ENCODE peak calls at places on chromosomes 7 and 10, in nine cellular contexts. Z is colonic mucosa, L is mammary epithelial cell, X is neural progenitor cell, F is SK-N-SH, G is H9, V is HCT116, B is IMR-90, M is fibroblast of lung. A is an unnamed sample.

GRCh38 chr10:85319826-85320225 is 991.4 kb downstream of the CCSER2 start:
- DNase-seq in L (no peak), X (no peak), Z (no peak), M (no peak), B (no peak), G (no peak), V (no peak), F (peak; percentile 4), A (no peak)

GRCh38 chr10:1241322-1241890 is 185.2 kb downstream of the WDR37 start:
- DNase-seq in X (no peak), G (no peak), L (no peak), M (no peak), B (no peak), Z (no peak), V (no peak), F (no peak), A (no peak)

GRCh38 chr7:46282155-46282554 is 361.1 kb upstream of the IGFBP3 start:
- DNase-seq in L (peak; percentile 50), X (peak; percentile 85), G (no peak), V (no peak), M (no peak), B (no peak), F (no peak), Z (no peak), A (no peak)

GRCh38 chr10:114404171-114405010 is at the start of gene AFAP1L2:
- DNase-seq in V (no peak), Z (peak; percentile 71), F (peak; percentile 84), B (no peak), L (peak; percentile 78), X (peak; percentile 63), G (peak; percentile 58), M (peak; percentile 32), A (no peak)

GRCh38 chr10:123042708-123043408 is 34.1 kb downstream of the ACADSB start:
- DNase-seq in L (no peak), Z (no peak), B (no peak), G (no peak), V (no peak), F (no peak), X (no peak), M (no peak), A (no peak)

GRCh38 chr10:127888526-127889312 is 4.0 kb downstream of the CLRN3 start:
- DNase-seq in B (no peak), G (no peak), M (no peak), X (no peak), F (no peak), V (no peak), Z (peak; percentile 81), L (no peak), A (no peak)

GRCh38 chr10:80372675-80373074 is 16.1 kb downstream of the DYDC2 start:
- DNase-seq in Z (no peak), F (no peak), G (no peak), L (no peak), B (no peak), M (no peak), X (no peak), V (no peak), A (no peak)

GRCh38 chr10:130721971-130722370 is 585.8 kb downstream of the GLRX3 start:
- DNase-seq in M (no peak), B (no peak), L (no peak), F (no peak), Z (no peak), V (no peak), X (peak; percentile 26), G (no peak), A (no peak)

GRCh38 chr7:128699196-128699712 is 27.2 kb downstream of the GARIN1A start:
- DNase-seq in G (no peak), X (no peak), V (no peak), B (no peak), Z (no peak), L (no peak), M (no peak), F (no peak), A (no peak)

GRCh38 chr10:37975407-37975991 is 948 bp downstream of the ZNF25 start:
- DNase-seq in G (no peak), V (no peak), F (peak; percentile 14), Z (no peak), L (peak; percentile 6), X (no peak), M (peak; percentile 11), B (peak; percentile 38), A (no peak)

GRCh38 chr10:104300736-104301292 is 31.8 kb downstream of the GSTO2 start:
- DNase-seq in V (no peak), F (peak; percentile 83), M (peak; percentile 99), B (peak; percentile 99), G (no peak), L (peak; percentile 95), Z (no peak), X (no peak), A (peak; percentile 99)

GRCh38 chr7:126041472-126041871 is 1111.8 kb upstream of the POT1 start:
- DNase-seq in M (no peak), F (no peak), L (no peak), B (no peak), Z (no peak), X (no peak), V (no peak), G (peak; percentile 47), A (no peak)

GRCh38 chr7:75756340-75757297 is 15.4 kb downstream of the CCL26 start:
- DNase-seq in V (peak; percentile 22), X (peak; percentile 31), B (peak; percentile 53), Z (no peak), L (no peak), F (peak; percentile 48), G (no peak), M (peak; percentile 24), A (no peak)

GRCh38 chr7:44981035-44981706 is 2.4 kb upstream of the MYO1G start:
- DNase-seq in X (no peak), F (peak; percentile 24), L (no peak), M (no peak), G (no peak), B (no peak), Z (no peak), V (no peak), A (no peak)

GRCh38 chr7:98230746-98231471 is 19.7 kb downstream of the BHLHA15 start:
- DNase-seq in G (no peak), B (no peak), F (peak; percentile 40), L (no peak), Z (no peak), M (no peak), V (no peak), X (no peak), A (no peak)

GRCh38 chr10:131700506-131700905 is 200.3 kb upstream of the PPP2R2D start:
- DNase-seq in Z (no peak), M (no peak), F (no peak), B (no peak), X (no peak), V (no peak), L (no peak), G (no peak), A (no peak)

GRCh38 chr10:110335314-110336064 is 30.8 kb upstream of the SMNDC1 start:
- DNase-seq in X (no peak), L (no peak), G (no peak), Z (no peak), B (no peak), F (no peak), M (no peak), V (no peak), A (no peak)

GRCh38 chr7:8211725-8212096 is 50.3 kb downstream of the ICA1 start:
- DNase-seq in V (no peak), M (no peak), G (no peak), B (no peak), Z (no peak), X (no peak), L (no peak), F (no peak), A (no peak)

DNA sequence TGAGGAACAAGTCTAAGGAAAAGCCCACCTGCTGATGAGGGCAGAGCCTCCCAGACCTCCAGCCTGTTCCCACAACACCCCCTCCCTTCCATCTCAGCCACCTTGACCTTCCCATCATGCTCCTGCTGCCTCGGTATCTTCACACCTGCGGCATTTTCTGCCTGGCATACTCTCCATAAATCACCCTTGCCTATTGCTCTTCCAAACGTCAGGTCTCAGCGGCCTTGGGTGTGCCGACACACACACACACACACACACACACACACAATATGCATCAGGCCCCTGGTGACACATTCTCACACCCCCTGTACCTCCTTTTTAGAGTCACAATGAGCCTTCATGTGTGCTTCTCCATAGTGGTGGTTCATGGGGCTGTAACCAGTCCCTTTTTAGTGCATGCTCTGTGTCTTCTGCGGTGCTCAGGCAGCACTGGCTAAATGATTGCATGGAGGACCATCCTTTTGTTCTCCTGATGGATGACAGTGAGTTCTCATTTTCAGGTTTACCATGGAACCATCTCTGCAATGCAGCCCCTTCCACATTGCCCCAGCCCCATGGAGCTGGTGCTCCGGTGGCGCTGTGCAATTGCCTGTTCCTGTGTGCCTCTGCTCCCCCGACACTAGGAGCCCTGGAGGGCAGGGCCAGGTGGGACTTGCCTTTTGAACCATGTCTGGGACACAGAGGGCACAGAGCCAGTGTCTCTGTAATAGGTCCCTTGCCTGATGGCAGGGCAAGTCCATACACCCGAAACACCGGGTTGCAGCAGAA is 4.5 kb downstream of the ADIRF start:
- DNase-seq in Z (no peak), X (no peak), M (no peak), L (no peak), G (no peak), V (no peak), F (no peak), B (no peak), A (no peak)
- H3K27ac ChIP-seq in Z (no peak overlapping the region), X (no peak overlapping the region), M (no peak overlapping the region), L (peak overlapping the region; percentile 98), G (no peak overlapping the region), V (peak overlapping the region; percentile 95), F (no peak overlapping the region), B (no peak overlapping the region), A (no peak overlapping the region)

GRCh38 chr10:72072046-72072445 is 16.3 kb downstream of the SPOCK2 start:
- DNase-seq in F (no peak), V (no peak), Z (no peak), X (no peak), L (no peak), M (no peak), G (no peak), B (no peak), A (no peak)
- TF ChIP-seq CTCF in F (no peak), V (no peak), Z (no peak), X (no peak), L (no peak), M (no peak), G (no peak), B (no peak), A (no peak)

DNA sequence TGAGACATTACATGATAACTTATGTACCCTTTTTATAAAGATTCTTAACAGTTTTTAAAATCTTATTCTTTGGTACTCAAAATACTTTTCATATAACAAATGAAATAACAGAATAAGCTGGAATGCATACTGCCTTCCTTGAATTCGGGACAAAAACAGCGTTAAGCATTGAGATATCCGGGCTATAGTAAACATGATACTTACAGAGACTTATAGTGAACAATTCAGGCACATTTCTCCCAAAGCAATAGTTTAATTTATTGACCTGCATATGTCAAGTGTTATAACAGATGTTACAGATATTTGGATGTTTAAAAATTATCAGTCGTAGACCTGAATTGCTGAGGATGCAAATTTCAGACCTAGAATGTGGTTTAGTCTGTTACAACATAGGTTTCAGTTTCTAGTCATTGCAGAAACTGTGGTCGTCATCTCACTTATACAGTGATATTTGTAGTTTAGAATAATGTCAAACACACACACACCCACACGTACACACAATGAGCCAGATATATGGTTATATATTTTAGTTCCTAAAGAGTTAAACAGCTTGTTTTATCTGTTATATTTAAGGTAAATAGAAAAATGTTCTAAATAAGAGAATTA is 85.1 kb downstream of the VTI1A start:
- DNase-seq in Z (no peak), L (no peak), G (no peak), V (no peak), F (no peak), X (no peak), B (peak; percentile 47), M (no peak), A (no peak)
- H3K9ac ChIP-seq in Z (no peak overlapping the region), L (no peak overlapping the region), G (no peak overlapping the region), V (peak overlapping the region; percentile 78), F (no peak overlapping the region), X (no peak overlapping the region), B (no peak overlapping the region), M (no peak overlapping the region), A (no peak overlapping the region)

GRCh38 chr10:69045441-69046300 is 42.2 kb upstream of the SRGN start:
- DNase-seq in M (peak; percentile 41), X (no peak), Z (no peak), B (peak; percentile 62), F (no peak), G (no peak), V (no peak), L (peak; percentile 97), A (peak; percentile 50)
- H3K27ac ChIP-seq in M (no peak overlapping the region), X (no peak overlapping the region), Z (peak overlapping the region; percentile 27), B (no peak overlapping the region), F (no peak overlapping the region), G (no peak overlapping the region), V (no peak overlapping the region), L (peak overlapping the region; percentile 92), A (no peak overlapping the region)

A was measured in astrocyte.